ENCODE peak calls at places on chromosomes 16 and 17, in eight cellular contexts. One of them, this sample, is unnamed. For H3K27me3 and H3K9me3, the result is how much of the 10 kb centered on the place peaks cover.

GRCh38 chr17:35543856-35544255 is 6.4 kb upstream of the SLFN12L start:
- DNase-seq in small intestine: no peak
- DNase-seq in lower lobe of right lung: no peak
- DNase-seq in pancreas: no peak
- DNase-seq in prostate gland: no peak
- DNase-seq in heart left ventricle: no peak
- DNase-seq in fibroblast of lung: no peak
- DNase-seq in adrenal gland: no peak
- DNase-seq in this sample: no peak

GRCh38 chr16:86093801-86094750 is 195.1 kb downstream of the IRF8 start:
- DNase-seq in small intestine: no peak
- DNase-seq in lower lobe of right lung: no peak
- DNase-seq in pancreas: peak
- DNase-seq in prostate gland: no peak
- DNase-seq in heart left ventricle: no peak
- DNase-seq in fibroblast of lung: no peak
- DNase-seq in adrenal gland: peak
- DNase-seq in this sample: no peak

GRCh38 chr17:16217002-16217635 is at the start of gene PIGL:
- DNase-seq in small intestine: peak
- DNase-seq in lower lobe of right lung: peak
- DNase-seq in pancreas: peak
- DNase-seq in prostate gland: peak
- DNase-seq in heart left ventricle: peak
- DNase-seq in fibroblast of lung: peak
- DNase-seq in adrenal gland: peak
- DNase-seq in this sample: peak

GRCh38 chr17:2259769-2260536 is 43.6 kb downstream of the SMG6 start:
- DNase-seq in small intestine: no peak
- DNase-seq in lower lobe of right lung: no peak
- DNase-seq in pancreas: no peak
- DNase-seq in prostate gland: no peak
- DNase-seq in heart left ventricle: no peak
- DNase-seq in fibroblast of lung: no peak
- DNase-seq in adrenal gland: no peak
- DNase-seq in this sample: no peak

GRCh38 chr17:76593338-76593737 is 7.7 kb upstream of the ST6GALNAC2 start:
- DNase-seq in small intestine: no peak
- DNase-seq in lower lobe of right lung: no peak
- DNase-seq in pancreas: no peak
- DNase-seq in prostate gland: no peak
- DNase-seq in heart left ventricle: no peak
- DNase-seq in fibroblast of lung: no peak
- DNase-seq in adrenal gland: no peak
- DNase-seq in this sample: no peak

GRCh38 chr17:73341350-73342056 is 29.7 kb upstream of the CDC42EP4 start:
- DNase-seq in small intestine: peak
- DNase-seq in lower lobe of right lung: no peak
- DNase-seq in pancreas: no peak
- DNase-seq in prostate gland: no peak
- DNase-seq in heart left ventricle: no peak
- DNase-seq in fibroblast of lung: no peak
- DNase-seq in adrenal gland: no peak
- DNase-seq in this sample: no peak

GRCh38 chr17:17420561-17421269 is 56.1 kb upstream of the MED9 start:
- DNase-seq in small intestine: no peak
- DNase-seq in lower lobe of right lung: peak
- DNase-seq in pancreas: no peak
- DNase-seq in prostate gland: no peak
- DNase-seq in heart left ventricle: peak
- DNase-seq in fibroblast of lung: peak
- DNase-seq in adrenal gland: peak
- DNase-seq in this sample: no peak

GRCh38 chr17:50080096-50080480 is 15.1 kb upstream of the PDK2 start:
- DNase-seq in small intestine: no peak
- DNase-seq in lower lobe of right lung: no peak
- DNase-seq in pancreas: no peak
- DNase-seq in prostate gland: no peak
- DNase-seq in heart left ventricle: no peak
- DNase-seq in fibroblast of lung: no peak
- DNase-seq in adrenal gland: no peak
- DNase-seq in this sample: no peak

GRCh38 chr17:59641799-59642484 is 22.2 kb downstream of the CLTC start:
- DNase-seq in small intestine: peak
- DNase-seq in lower lobe of right lung: no peak
- DNase-seq in pancreas: no peak
- DNase-seq in prostate gland: no peak
- DNase-seq in heart left ventricle: no peak
- DNase-seq in fibroblast of lung: no peak
- DNase-seq in adrenal gland: no peak
- DNase-seq in this sample: no peak

GRCh38 chr16:89917773-89918452 is 749 bp upstream of the MC1R start:
- DNase-seq in small intestine: peak
- DNase-seq in lower lobe of right lung: peak
- DNase-seq in pancreas: peak
- DNase-seq in prostate gland: peak
- DNase-seq in heart left ventricle: peak
- DNase-seq in fibroblast of lung: peak
- DNase-seq in adrenal gland: peak
- DNase-seq in this sample: peak

GRCh38 chr17:6654816-6655731 is 3.5 kb downstream of the C17orf100 start:
- DNase-seq in small intestine: peak
- DNase-seq in lower lobe of right lung: peak
- DNase-seq in pancreas: peak
- DNase-seq in prostate gland: peak
- DNase-seq in heart left ventricle: no peak
- DNase-seq in fibroblast of lung: no peak
- DNase-seq in adrenal gland: no peak
- DNase-seq in this sample: no peak

GRCh38 chr17:18263885-18264682 is 3.6 kb downstream of the MIEF2 start:
- DNase-seq in small intestine: no peak
- DNase-seq in lower lobe of right lung: no peak
- DNase-seq in pancreas: peak
- DNase-seq in prostate gland: no peak
- DNase-seq in heart left ventricle: no peak
- DNase-seq in fibroblast of lung: no peak
- DNase-seq in adrenal gland: no peak
- DNase-seq in this sample: no peak

GRCh38 chr17:61448042-61448441 is 4.2 kb upstream of the TBX4 start:
- DNase-seq in small intestine: no peak
- DNase-seq in lower lobe of right lung: no peak
- DNase-seq in pancreas: no peak
- DNase-seq in prostate gland: no peak
- DNase-seq in heart left ventricle: no peak
- DNase-seq in fibroblast of lung: no peak
- DNase-seq in adrenal gland: no peak
- DNase-seq in this sample: no peak

GRCh38 chr17:61444075-61444474 is 8.1 kb upstream of the TBX4 start:
- DNase-seq in small intestine: no peak
- DNase-seq in lower lobe of right lung: no peak
- DNase-seq in pancreas: no peak
- DNase-seq in prostate gland: no peak
- DNase-seq in heart left ventricle: no peak
- DNase-seq in fibroblast of lung: no peak
- DNase-seq in adrenal gland: no peak
- DNase-seq in this sample: no peak

GRCh38 chr17:61444831-61445230 is 7.4 kb upstream of the TBX4 start:
- DNase-seq in small intestine: no peak
- DNase-seq in lower lobe of right lung: no peak
- DNase-seq in pancreas: no peak
- DNase-seq in prostate gland: no peak
- DNase-seq in heart left ventricle: no peak
- DNase-seq in fibroblast of lung: peak
- DNase-seq in adrenal gland: no peak
- DNase-seq in this sample: no peak

GRCh38 chr17:61449707-61450640 is 2.2 kb upstream of the TBX4 start:
- DNase-seq in small intestine: no peak
- DNase-seq in lower lobe of right lung: no peak
- DNase-seq in pancreas: no peak
- DNase-seq in prostate gland: no peak
- DNase-seq in heart left ventricle: no peak
- DNase-seq in fibroblast of lung: no peak
- DNase-seq in adrenal gland: no peak
- DNase-seq in this sample: no peak

DNA sequence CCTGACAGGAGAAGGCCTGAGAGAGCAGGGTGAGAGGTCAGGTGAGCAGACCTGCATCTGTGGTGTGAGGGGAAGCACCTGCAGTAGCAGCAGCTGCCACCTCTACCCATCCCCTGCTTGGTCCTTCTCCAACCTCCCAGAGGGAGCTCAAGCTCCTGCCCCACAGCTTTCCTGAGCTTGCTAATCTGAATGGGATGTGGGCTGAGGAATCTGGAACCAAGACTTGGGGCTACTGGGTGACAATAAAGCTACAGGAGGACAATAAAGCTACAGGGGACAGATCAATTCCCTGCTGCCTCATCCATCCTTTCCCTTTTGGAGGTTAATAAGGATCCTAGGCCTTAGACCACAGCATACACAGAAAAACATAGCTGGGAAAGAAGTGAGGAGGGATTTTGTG is 4.9 kb upstream of the TBX4 start:
- DNase-seq in small intestine: no peak
- DNase-seq in lower lobe of right lung: no peak
- DNase-seq in pancreas: no peak
- DNase-seq in prostate gland: no peak
- DNase-seq in heart left ventricle: no peak
- DNase-seq in fibroblast of lung: no peak
- DNase-seq in adrenal gland: no peak
- DNase-seq in this sample: no peak
- H3K27me3 ChIP-seq in small intestine: under half
- H3K27me3 ChIP-seq in lower lobe of right lung: under half
- H3K27me3 ChIP-seq in pancreas: under half
- H3K27me3 ChIP-seq in prostate gland: under half
- H3K27me3 ChIP-seq in heart left ventricle: half or more
- H3K27me3 ChIP-seq in fibroblast of lung: under half
- H3K27me3 ChIP-seq in adrenal gland: under half
- H3K27me3 ChIP-seq in this sample: half or more

GRCh38 chr16:65010136-65010535 is 111.7 kb downstream of the CDH11 start:
- DNase-seq in small intestine: no peak
- DNase-seq in lower lobe of right lung: no peak
- DNase-seq in pancreas: no peak
- DNase-seq in prostate gland: no peak
- DNase-seq in heart left ventricle: no peak
- DNase-seq in fibroblast of lung: no peak
- DNase-seq in adrenal gland: no peak
- DNase-seq in this sample: peak
- H3K4me3 ChIP-seq in small intestine: no peak
- H3K4me3 ChIP-seq in lower lobe of right lung: no peak
- H3K4me3 ChIP-seq in pancreas: no peak
- H3K4me3 ChIP-seq in prostate gland: no peak
- H3K4me3 ChIP-seq in heart left ventricle: no peak
- H3K4me3 ChIP-seq in fibroblast of lung: no peak
- H3K4me3 ChIP-seq in adrenal gland: no peak
- H3K4me3 ChIP-seq in this sample: no peak

GRCh38 chr17:53543363-53543927 is 279.3 kb upstream of the KIF2B start:
- DNase-seq in small intestine: no peak
- DNase-seq in lower lobe of right lung: no peak
- DNase-seq in pancreas: no peak
- DNase-seq in prostate gland: no peak
- DNase-seq in heart left ventricle: no peak
- DNase-seq in fibroblast of lung: peak
- DNase-seq in adrenal gland: no peak
- DNase-seq in this sample: peak

GRCh38 chr17:53538129-53538617 is 284.6 kb upstream of the KIF2B start:
- DNase-seq in small intestine: no peak
- DNase-seq in lower lobe of right lung: no peak
- DNase-seq in pancreas: no peak
- DNase-seq in prostate gland: no peak
- DNase-seq in heart left ventricle: no peak
- DNase-seq in fibroblast of lung: no peak
- DNase-seq in adrenal gland: no peak
- DNase-seq in this sample: no peak
- H3K9me3 ChIP-seq in small intestine: under half
- H3K9me3 ChIP-seq in lower lobe of right lung: under half
- H3K9me3 ChIP-seq in pancreas: under half
- H3K9me3 ChIP-seq in prostate gland: under half
- H3K9me3 ChIP-seq in heart left ventricle: under half
- H3K9me3 ChIP-seq in fibroblast of lung: under half
- H3K9me3 ChIP-seq in adrenal gland: under half
- H3K9me3 ChIP-seq in this sample: under half

DNA sequence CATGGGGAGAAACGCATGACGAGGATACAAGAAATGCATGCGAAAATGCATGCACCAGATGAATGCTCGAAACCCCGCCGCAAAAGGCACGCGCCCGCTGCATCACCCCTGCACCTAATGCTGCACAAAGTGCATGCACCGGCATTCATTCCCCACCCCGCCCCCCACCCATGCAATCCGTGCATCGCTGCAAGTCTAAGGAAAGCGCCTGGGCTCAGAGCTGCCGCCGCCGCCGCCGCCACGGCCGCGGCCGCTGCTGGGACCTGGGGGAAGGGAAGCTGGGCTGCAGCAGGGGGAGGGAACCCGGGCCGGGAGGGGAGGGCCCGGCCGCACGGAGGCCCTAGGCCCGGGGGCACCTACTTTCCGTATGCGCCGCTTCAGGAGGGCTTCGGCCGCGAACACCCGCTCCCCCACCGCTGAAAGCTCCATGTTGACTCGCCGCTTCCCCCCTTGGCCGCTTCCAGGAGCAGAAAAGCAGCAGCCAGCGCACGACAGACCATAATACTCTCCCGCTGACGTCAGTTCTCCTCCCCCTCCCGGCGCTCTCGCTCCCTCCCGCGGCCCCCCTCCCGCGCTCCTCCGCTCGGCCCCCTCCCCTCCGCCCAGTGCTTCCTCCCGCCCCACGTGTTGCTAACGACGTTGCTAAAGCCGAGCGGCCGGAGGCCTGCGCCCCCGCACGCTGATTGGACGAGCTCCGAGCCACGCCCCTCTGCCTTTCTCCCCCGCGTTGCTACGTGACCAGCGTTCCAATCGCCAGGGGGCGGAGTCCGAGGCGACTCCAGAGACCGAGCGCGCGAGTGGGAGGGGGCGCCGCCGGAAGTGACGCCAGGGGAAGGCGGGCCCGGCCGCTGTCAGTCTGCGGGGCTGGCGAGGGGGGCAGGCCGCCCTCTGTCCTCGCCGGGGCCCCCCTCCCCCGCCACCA is at the start of gene CBX8:
- DNase-seq in small intestine: peak
- DNase-seq in lower lobe of right lung: peak
- DNase-seq in pancreas: peak
- DNase-seq in prostate gland: peak
- DNase-seq in heart left ventricle: peak
- DNase-seq in fibroblast of lung: peak
- DNase-seq in adrenal gland: peak
- DNase-seq in this sample: peak
- H3K27me3 ChIP-seq in small intestine: under half
- H3K27me3 ChIP-seq in lower lobe of right lung: half or more
- H3K27me3 ChIP-seq in pancreas: under half
- H3K27me3 ChIP-seq in prostate gland: under half
- H3K27me3 ChIP-seq in heart left ventricle: half or more
- H3K27me3 ChIP-seq in fibroblast of lung: under half
- H3K27me3 ChIP-seq in adrenal gland: half or more
- H3K27me3 ChIP-seq in this sample: half or more